ENCODE peak calls at places on chromosomes 1 and 21, in eight cellular contexts. Q is GM06990; X is AG09309; L is stimulated activated CD4-positive, alpha-beta T cell treated with anti-CD3 and anti-CD28 coated beads, Interleukin-2, amount 100 ng/mL, for 24 hours; W is heart left ventricle; D is activated naive CD4-positive, alpha-beta T cell; K is activated T-cell treated with anti-CD3 and anti-CD28 coated beads, Interleukin-2, amount 50 U/mL, for 4 hours; F is amniotic stem cell. I is an unnamed sample.

GRCh38 chr1:179816196-179816960 is 61.2 kb downstream of the TOR1AIP2 start:
- DNase-seq in Q (no peak), X (no peak), L (no peak), W (peak), D (no peak), K (no peak), F (no peak), I (no peak)

GRCh38 chr1:218392717-218393116 is 47.6 kb downstream of the TGFB2 start:
- DNase-seq in Q (no peak), X (no peak), L (no peak), W (no peak), D (no peak), K (no peak), F (no peak), I (no peak)

GRCh38 chr1:205380882-205381281 is 24.2 kb upstream of the KLHDC8A start:
- DNase-seq in Q (no peak), X (no peak), L (no peak), W (no peak), D (no peak), K (no peak), F (no peak), I (no peak)

GRCh38 chr1:105632342-105633196 is 1423.9 kb upstream of the PRMT6 start:
- DNase-seq in Q (no peak), X (no peak), L (no peak), W (no peak), D (no peak), K (no peak), F (no peak), I (no peak)

GRCh38 chr1:186605762-186606350 is 74.4 kb downstream of the PTGS2 start:
- DNase-seq in Q (peak), X (peak), L (peak), W (no peak), D (no peak), K (no peak), F (peak), I (no peak)

GRCh38 chr1:219000606-219001005 is 173.1 kb upstream of the LYPLAL1 start:
- DNase-seq in Q (no peak), X (no peak), L (no peak), W (no peak), D (no peak), K (no peak), F (no peak), I (no peak)

GRCh38 chr1:27413004-27413403 is 20.6 kb downstream of the GPR3 start:
- DNase-seq in Q (no peak), X (no peak), L (no peak), W (no peak), D (no peak), K (no peak), F (no peak), I (no peak)

GRCh38 chr1:228314315-228314657 is 92.3 kb downstream of the TRIM11 start:
- DNase-seq in Q (no peak), X (no peak), L (no peak), W (no peak), D (no peak), K (no peak), F (no peak), I (no peak)

GRCh38 chr1:205374205-205375078 is 17.7 kb upstream of the KLHDC8A start:
- DNase-seq in Q (no peak), X (no peak), L (no peak), W (no peak), D (no peak), K (no peak), F (peak), I (no peak)

GRCh38 chr1:218430802-218431201 is 85.7 kb downstream of the TGFB2 start:
- DNase-seq in Q (no peak), X (no peak), L (no peak), W (no peak), D (no peak), K (no peak), F (no peak), I (no peak)

GRCh38 chr21:17576080-17576835 is 36.4 kb downstream of the BTG3 start:
- DNase-seq in Q (no peak), X (no peak), L (no peak), W (no peak), D (no peak), K (no peak), F (no peak), I (no peak)

GRCh38 chr1:201020040-201020591 is 3.4 kb downstream of the KIF21B start:
- DNase-seq in Q (peak), X (no peak), L (peak), W (no peak), D (no peak), K (no peak), F (no peak), I (no peak)

GRCh38 chr1:189500777-189501176 is 976.9 kb downstream of the BRINP3 start:
- DNase-seq in Q (no peak), X (no peak), L (no peak), W (no peak), D (no peak), K (no peak), F (no peak), I (no peak)

GRCh38 chr1:151958959-151959358 is 34.7 kb downstream of the S100A10 start:
- DNase-seq in Q (no peak), X (no peak), L (no peak), W (no peak), D (no peak), K (no peak), F (no peak), I (no peak)

GRCh38 chr1:154745286-154745731 is 124.8 kb downstream of the KCNN3 start:
- DNase-seq in Q (no peak), X (no peak), L (peak), W (no peak), D (no peak), K (no peak), F (no peak), I (no peak)

GRCh38 chr1:7046314-7046713 is 261.1 kb downstream of the CAMTA1 start:
- DNase-seq in Q (no peak), X (peak), L (no peak), W (no peak), D (no peak), K (no peak), F (no peak), I (no peak)

I was measured in central memory CD8-positive, alpha-beta T cell.